ENCODE peak calls at places on chromosomes 12 and 14, in six cellular contexts. One of them, this sample, is unnamed.

GRCh38 chr12:57175428-57176138 is 28.2 kb upstream of the LRP1-AS start:
- DNase-seq in aorta: peak; percentile 96
- DNase-seq in ascending aorta: peak; percentile 92
- DNase-seq in body of pancreas: peak; percentile 74
- DNase-seq in cardiac muscle cell: peak; percentile 66
- DNase-seq in stomach: peak; percentile 86
- DNase-seq in this sample: peak; percentile 76

GRCh38 chr12:47155457-47156166 is 75.9 kb upstream of the AMIGO2 start:
- DNase-seq in aorta: no peak
- DNase-seq in ascending aorta: no peak
- DNase-seq in body of pancreas: no peak
- DNase-seq in cardiac muscle cell: no peak
- DNase-seq in stomach: no peak
- DNase-seq in this sample: no peak

GRCh38 chr12:10113085-10113484 is 14.3 kb upstream of the CLEC1A start:
- DNase-seq in aorta: no peak
- DNase-seq in ascending aorta: no peak
- DNase-seq in body of pancreas: no peak
- DNase-seq in cardiac muscle cell: no peak
- DNase-seq in stomach: no peak
- DNase-seq in this sample: no peak

GRCh38 chr14:61696753-61697318 is 1.5 kb downstream of the HIF1A start:
- DNase-seq in aorta: no peak
- DNase-seq in ascending aorta: no peak
- DNase-seq in body of pancreas: no peak
- DNase-seq in cardiac muscle cell: no peak
- DNase-seq in stomach: no peak
- DNase-seq in this sample: no peak

GRCh38 chr14:90091393-90091792 is 29.6 kb downstream of the KCNK13 start:
- DNase-seq in aorta: no peak
- DNase-seq in ascending aorta: no peak
- DNase-seq in body of pancreas: no peak
- DNase-seq in cardiac muscle cell: no peak
- DNase-seq in stomach: no peak
- DNase-seq in this sample: no peak

GRCh38 chr12:106506691-106507090 is 76.1 kb upstream of the RFX4 start:
- DNase-seq in aorta: no peak
- DNase-seq in ascending aorta: no peak
- DNase-seq in body of pancreas: no peak
- DNase-seq in cardiac muscle cell: no peak
- DNase-seq in stomach: no peak
- DNase-seq in this sample: no peak

GRCh38 chr14:62468946-62469345 is 576.3 kb downstream of the KCNH5 start:
- DNase-seq in aorta: no peak
- DNase-seq in ascending aorta: no peak
- DNase-seq in body of pancreas: no peak
- DNase-seq in cardiac muscle cell: no peak
- DNase-seq in stomach: no peak
- DNase-seq in this sample: no peak

GRCh38 chr12:78167510-78167909 is 336.8 kb downstream of the NAV3 start:
- DNase-seq in aorta: no peak
- DNase-seq in ascending aorta: no peak
- DNase-seq in body of pancreas: no peak
- DNase-seq in cardiac muscle cell: no peak
- DNase-seq in stomach: no peak
- DNase-seq in this sample: no peak

GRCh38 chr12:1518763-1519516 is 75.4 kb downstream of the FBXL14 start:
- DNase-seq in aorta: no peak
- DNase-seq in ascending aorta: no peak
- DNase-seq in body of pancreas: no peak
- DNase-seq in cardiac muscle cell: peak; percentile 27
- DNase-seq in stomach: no peak
- DNase-seq in this sample: peak; percentile 49

GRCh38 chr12:78406776-78407335 is 457.7 kb upstream of the SYT1 start:
- DNase-seq in aorta: no peak
- DNase-seq in ascending aorta: no peak
- DNase-seq in body of pancreas: no peak
- DNase-seq in cardiac muscle cell: no peak
- DNase-seq in stomach: no peak
- DNase-seq in this sample: no peak

GRCh38 chr12:57099062-57099714 is 10.3 kb downstream of the NAB2 start:
- DNase-seq in aorta: peak; percentile 52
- DNase-seq in ascending aorta: no peak
- DNase-seq in body of pancreas: no peak
- DNase-seq in cardiac muscle cell: no peak
- DNase-seq in stomach: no peak
- DNase-seq in this sample: no peak

GRCh38 chr12:16112626-16113560 is 164.6 kb downstream of the SLC15A5 start:
- DNase-seq in aorta: no peak
- DNase-seq in ascending aorta: no peak
- DNase-seq in body of pancreas: no peak
- DNase-seq in cardiac muscle cell: peak; percentile 61
- DNase-seq in stomach: no peak
- DNase-seq in this sample: no peak

GRCh38 chr12:43655586-43655985 is 103.0 kb downstream of the PUS7L start:
- DNase-seq in aorta: no peak
- DNase-seq in ascending aorta: no peak
- DNase-seq in body of pancreas: no peak
- DNase-seq in cardiac muscle cell: no peak
- DNase-seq in stomach: no peak
- DNase-seq in this sample: no peak

GRCh38 chr14:66111891-66112290 is 374.3 kb upstream of the CCDC196 start:
- DNase-seq in aorta: no peak
- DNase-seq in ascending aorta: no peak
- DNase-seq in body of pancreas: no peak
- DNase-seq in cardiac muscle cell: no peak
- DNase-seq in stomach: no peak
- DNase-seq in this sample: no peak

GRCh38 chr12:64990991-64991570 is 130.0 kb downstream of the WIF1 start:
- DNase-seq in aorta: no peak
- DNase-seq in ascending aorta: no peak
- DNase-seq in body of pancreas: no peak
- DNase-seq in cardiac muscle cell: no peak
- DNase-seq in stomach: no peak
- DNase-seq in this sample: no peak

GRCh38 chr14:50846171-50846880 is 15.4 kb upstream of the NIN start:
- DNase-seq in aorta: no peak
- DNase-seq in ascending aorta: no peak
- DNase-seq in body of pancreas: no peak
- DNase-seq in cardiac muscle cell: no peak
- DNase-seq in stomach: no peak
- DNase-seq in this sample: no peak

GRCh38 chr12:57129311-57130288 is 1.3 kb downstream of the LRP1 start:
- DNase-seq in aorta: no peak
- DNase-seq in ascending aorta: peak; percentile 85
- DNase-seq in body of pancreas: no peak
- DNase-seq in cardiac muscle cell: peak; percentile 30
- DNase-seq in stomach: no peak
- DNase-seq in this sample: no peak

GRCh38 chr14:30355431-30355913 is 203.5 kb upstream of the G2E3 start:
- DNase-seq in aorta: no peak
- DNase-seq in ascending aorta: no peak
- DNase-seq in body of pancreas: no peak
- DNase-seq in cardiac muscle cell: peak; percentile 42
- DNase-seq in stomach: no peak
- DNase-seq in this sample: no peak

GRCh38 chr12:63826002-63826585 is 18.4 kb upstream of the SRGAP1 start:
- DNase-seq in aorta: no peak
- DNase-seq in ascending aorta: no peak
- DNase-seq in body of pancreas: no peak
- DNase-seq in cardiac muscle cell: peak; percentile 62
- DNase-seq in stomach: no peak
- DNase-seq in this sample: no peak

GRCh38 chr12:24708718-24709117 is 240.2 kb downstream of the BCAT1 start:
- DNase-seq in aorta: no peak
- DNase-seq in ascending aorta: no peak
- DNase-seq in body of pancreas: no peak
- DNase-seq in cardiac muscle cell: no peak
- DNase-seq in stomach: no peak
- DNase-seq in this sample: no peak

GRCh38 chr12:24705741-24706358 is 243.1 kb downstream of the BCAT1 start:
- DNase-seq in aorta: no peak
- DNase-seq in ascending aorta: no peak
- DNase-seq in body of pancreas: no peak
- DNase-seq in cardiac muscle cell: no peak
- DNase-seq in stomach: no peak
- DNase-seq in this sample: no peak

GRCh38 chr12:24709201-24709600 is 239.7 kb downstream of the BCAT1 start:
- DNase-seq in aorta: no peak
- DNase-seq in ascending aorta: no peak
- DNase-seq in body of pancreas: no peak
- DNase-seq in cardiac muscle cell: no peak
- DNase-seq in stomach: no peak
- DNase-seq in this sample: no peak

GRCh38 chr12:24707379-24707778 is 241.5 kb downstream of the BCAT1 start:
- DNase-seq in aorta: no peak
- DNase-seq in ascending aorta: no peak
- DNase-seq in body of pancreas: no peak
- DNase-seq in cardiac muscle cell: no peak
- DNase-seq in stomach: no peak
- DNase-seq in this sample: no peak

DNA sequence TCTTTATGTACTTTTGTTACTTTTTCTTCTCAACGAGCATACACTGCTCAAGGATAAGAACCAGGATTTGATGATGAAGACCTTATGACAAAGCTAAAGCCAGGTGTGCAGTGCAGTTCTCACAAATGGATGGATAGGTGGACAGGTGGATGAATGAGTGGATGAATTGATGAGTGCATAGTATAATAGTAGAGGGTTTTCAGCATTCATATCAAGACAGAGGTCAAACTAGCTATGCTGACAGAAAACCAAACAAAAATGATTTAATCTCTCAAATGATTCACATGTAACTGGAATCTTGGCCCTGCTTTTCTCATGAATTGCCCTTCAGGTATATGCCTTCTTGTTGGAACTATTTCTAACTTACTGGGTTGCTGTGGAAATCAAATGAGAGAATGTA is 240.9 kb downstream of the BCAT1 start:
- DNase-seq in aorta: no peak
- DNase-seq in ascending aorta: no peak
- DNase-seq in body of pancreas: no peak
- DNase-seq in cardiac muscle cell: no peak
- DNase-seq in stomach: no peak
- DNase-seq in this sample: no peak
- H3K4me1 ChIP-seq in aorta: no peaks in the 10 kb centered on the region
- H3K4me1 ChIP-seq in ascending aorta: no peaks in the 10 kb centered on the region
- H3K4me1 ChIP-seq in body of pancreas: no peaks in the 10 kb centered on the region
- H3K4me1 ChIP-seq in cardiac muscle cell: peaks cover 14% of the 10 kb centered on the region
- H3K4me1 ChIP-seq in stomach: no peaks in the 10 kb centered on the region
- H3K4me1 ChIP-seq in this sample: no peaks in the 10 kb centered on the region

GRCh38 chr14:105971593-105972500 is 445.5 kb downstream of the TMEM121 start:
- DNase-seq in aorta: no peak
- DNase-seq in ascending aorta: no peak
- DNase-seq in body of pancreas: no peak
- DNase-seq in cardiac muscle cell: no peak
- DNase-seq in stomach: no peak
- DNase-seq in this sample: no peak

GRCh38 chr14:105979446-105979845 is 453.1 kb downstream of the TMEM121 start:
- DNase-seq in aorta: no peak
- DNase-seq in ascending aorta: no peak
- DNase-seq in body of pancreas: no peak
- DNase-seq in cardiac muscle cell: no peak
- DNase-seq in stomach: no peak
- DNase-seq in this sample: no peak

GRCh38 chr14:105980224-105980623 is 453.8 kb downstream of the TMEM121 start:
- DNase-seq in aorta: no peak
- DNase-seq in ascending aorta: no peak
- DNase-seq in body of pancreas: no peak
- DNase-seq in cardiac muscle cell: no peak
- DNase-seq in stomach: no peak
- DNase-seq in this sample: no peak

GRCh38 chr14:105978618-105979295 is 452.4 kb downstream of the TMEM121 start:
- DNase-seq in aorta: no peak
- DNase-seq in ascending aorta: no peak
- DNase-seq in body of pancreas: no peak
- DNase-seq in cardiac muscle cell: no peak
- DNase-seq in stomach: no peak
- DNase-seq in this sample: no peak

DNA sequence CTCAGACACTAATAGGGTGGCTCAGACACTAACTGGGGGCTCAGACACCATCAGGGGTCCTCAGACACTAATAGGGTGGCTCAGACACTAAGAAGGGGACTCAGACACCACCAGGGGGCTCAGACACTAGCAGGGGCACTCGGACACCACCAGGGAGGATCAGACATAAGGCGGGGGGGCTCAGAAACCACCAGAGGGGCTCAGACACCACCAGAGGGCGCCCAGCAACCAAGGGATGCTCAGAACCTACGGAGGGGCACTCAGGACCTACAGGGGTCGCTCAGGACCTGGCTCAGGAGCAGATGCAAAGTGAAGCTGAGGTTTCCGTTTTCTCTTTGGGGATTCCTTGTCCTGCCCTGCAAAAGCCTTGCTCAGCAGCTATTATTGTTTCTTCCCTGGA is 448.5 kb downstream of the TMEM121 start:
- DNase-seq in aorta: no peak
- DNase-seq in ascending aorta: no peak
- DNase-seq in body of pancreas: no peak
- DNase-seq in cardiac muscle cell: no peak
- DNase-seq in stomach: no peak
- DNase-seq in this sample: peak; percentile 47
- H3K9me3 ChIP-seq in aorta: no peaks in the 10 kb centered on the region
- H3K9me3 ChIP-seq in ascending aorta: no peaks in the 10 kb centered on the region
- H3K9me3 ChIP-seq in body of pancreas: no peaks in the 10 kb centered on the region
- H3K9me3 ChIP-seq in cardiac muscle cell: no peaks in the 10 kb centered on the region
- H3K9me3 ChIP-seq in stomach: no peaks in the 10 kb centered on the region
- H3K9me3 ChIP-seq in this sample: no peaks in the 10 kb centered on the region

DNA sequence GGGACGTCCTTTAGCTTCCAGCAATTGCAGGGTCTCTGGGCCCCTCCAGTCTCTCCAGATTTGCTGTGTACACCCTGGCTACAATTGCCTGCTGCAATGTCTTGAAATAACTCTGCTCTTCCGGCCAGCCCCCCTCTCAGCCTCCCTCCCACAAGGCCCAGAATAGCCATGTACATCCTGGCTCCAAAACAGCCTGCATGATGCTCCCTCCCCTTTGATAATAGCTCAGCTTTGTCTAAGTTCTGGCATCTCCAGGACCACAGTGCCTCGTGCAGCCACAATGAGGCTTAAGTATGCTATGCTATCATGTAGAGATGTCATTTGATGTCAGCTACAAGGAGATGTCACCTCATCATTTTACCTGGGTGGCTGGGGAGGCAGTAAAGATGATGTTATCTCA is 74.6 kb downstream of the SRRM4 start:
- DNase-seq in aorta: no peak
- DNase-seq in ascending aorta: no peak
- DNase-seq in body of pancreas: no peak
- DNase-seq in cardiac muscle cell: peak; percentile 14
- DNase-seq in stomach: no peak
- DNase-seq in this sample: no peak
- H3K4me1 ChIP-seq in aorta: no peaks in the 10 kb centered on the region
- H3K4me1 ChIP-seq in ascending aorta: no peaks in the 10 kb centered on the region
- H3K4me1 ChIP-seq in body of pancreas: peaks cover 2% of the 10 kb centered on the region
- H3K4me1 ChIP-seq in cardiac muscle cell: no peaks in the 10 kb centered on the region
- H3K4me1 ChIP-seq in stomach: no peaks in the 10 kb centered on the region
- H3K4me1 ChIP-seq in this sample: no peaks in the 10 kb centered on the region

DNA sequence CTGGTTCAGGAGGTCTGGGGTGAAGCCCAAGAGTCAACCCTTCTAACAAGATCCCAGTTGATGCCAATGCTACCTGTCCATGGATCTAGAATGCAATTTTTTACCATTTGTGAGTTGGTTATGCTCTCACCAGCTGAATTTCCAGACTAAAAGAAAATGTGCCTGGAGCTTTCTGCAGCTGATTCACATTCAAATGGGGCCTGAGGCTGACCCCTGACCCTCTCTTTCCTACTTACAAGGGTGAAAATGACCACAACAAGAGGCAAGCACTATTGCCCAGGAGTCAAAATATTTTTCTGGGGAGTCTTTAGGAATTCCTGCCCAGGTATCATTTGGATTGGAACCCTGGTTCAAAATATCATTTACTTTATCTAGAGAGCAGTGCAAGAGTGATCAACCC is 159.1 kb downstream of the SAMD4A start:
- DNase-seq in aorta: no peak
- DNase-seq in ascending aorta: no peak
- DNase-seq in body of pancreas: no peak
- DNase-seq in cardiac muscle cell: no peak
- DNase-seq in stomach: no peak
- DNase-seq in this sample: no peak
- H3K9me3 ChIP-seq in aorta: no peaks in the 10 kb centered on the region
- H3K9me3 ChIP-seq in ascending aorta: no peaks in the 10 kb centered on the region
- H3K9me3 ChIP-seq in body of pancreas: no peaks in the 10 kb centered on the region
- H3K9me3 ChIP-seq in cardiac muscle cell: no peaks in the 10 kb centered on the region
- H3K9me3 ChIP-seq in stomach: no peaks in the 10 kb centered on the region
- H3K9me3 ChIP-seq in this sample: no peaks in the 10 kb centered on the region